ENCODE peak calls at places on chromosomes 1 and 21, in seven cellular contexts. Z is stromal cell of bone marrow; K is Ammon's horn; O is HCT116; X is MV-4-11; U is activated naive CD8-positive, alpha-beta T cell treated with anti-CD3 and anti-CD28 coated beads for 36 hours; S is activated CD8-positive, alpha-beta memory T cell treated with anti-CD3 and anti-CD28 coated beads, Interleukin-2, amount 10 ng/mL, durations not matched to agents 7 days and 5 days. I is an unnamed sample.
A peak's percentile ranks its signal among the peaks of the same experiment; 100 is the strongest.

GRCh38 chr1:163399976-163400375 is 78.2 kb downstream of the NUF2 start:
- DNase-seq in Z (no peak), K (peak; percentile 82), O (no peak), X (no peak), U (no peak), S (no peak), I (no peak)

GRCh38 chr1:235908742-235909520 is 42.2 kb upstream of the LYST start:
- DNase-seq in Z (peak; percentile 89), K (no peak), O (peak; percentile 51), X (no peak), U (no peak), S (no peak), I (no peak)

GRCh38 chr1:19260211-19261138 is 8.9 kb downstream of the MRTO4 start:
- DNase-seq in Z (peak; percentile 81), K (no peak), O (no peak), X (peak; percentile 64), U (no peak), S (no peak), I (no peak)

GRCh38 chr1:34874581-34874980 is 15.0 kb upstream of the SMIM12 start:
- DNase-seq in Z (no peak), K (no peak), O (no peak), X (no peak), U (no peak), S (no peak), I (no peak)

GRCh38 chr1:13583964-13584791 is 546 bp downstream of the PDPN start:
- DNase-seq in Z (peak; percentile 29), K (peak; percentile 18), O (no peak), X (peak; percentile 3), U (no peak), S (no peak), I (no peak)

GRCh38 chr1:229410370-229410691 is 23.6 kb downstream of the ACTA1 start:
- DNase-seq in Z (no peak), K (no peak), O (no peak), X (peak; percentile 69), U (no peak), S (peak; percentile 55), I (peak; percentile 28)

GRCh38 chr1:7930547-7931445 is 9.8 kb downstream of the TNFRSF9 start:
- DNase-seq in Z (no peak), K (no peak), O (no peak), X (peak; percentile 21), U (no peak), S (no peak), I (no peak)

GRCh38 chr1:178451529-178451928 is 45.2 kb downstream of the CLEC20A start:
- DNase-seq in Z (no peak), K (no peak), O (no peak), X (no peak), U (no peak), S (no peak), I (no peak)

GRCh38 chr1:1371354-1371740 is 3.7 kb downstream of the AURKAIP1 start:
- DNase-seq in Z (no peak), K (no peak), O (no peak), X (peak; percentile 96), U (peak; percentile 46), S (peak; percentile 87), I (peak; percentile 73)

GRCh38 chr1:228358039-228358763 is 48.4 kb downstream of the TRIM11 start:
- DNase-seq in Z (no peak), K (no peak), O (no peak), X (no peak), U (no peak), S (peak; percentile 52), I (no peak)

GRCh38 chr1:78095618-78096416 is 50.1 kb downstream of the GIPC2 start:
- DNase-seq in Z (peak; percentile 31), K (peak; percentile 33), O (no peak), X (no peak), U (no peak), S (no peak), I (no peak)

GRCh38 chr1:21956720-21957552 is 19.8 kb upstream of the HSPG2 start:
- DNase-seq in Z (no peak), K (no peak), O (no peak), X (no peak), U (peak; percentile 62), S (peak; percentile 50), I (no peak)

GRCh38 chr1:28591708-28592313 is at the start of gene RAB42:
- DNase-seq in Z (no peak), K (no peak), O (no peak), X (no peak), U (no peak), S (no peak), I (no peak)

GRCh38 chr21:35026617-35027557 is 22.2 kb downstream of the RUNX1 start:
- DNase-seq in Z (no peak), K (peak; percentile 58), O (no peak), X (peak; percentile 93), U (peak; percentile 83), S (peak; percentile 94), I (peak; percentile 99)

GRCh38 chr1:206909167-206909882 is 12.1 kb downstream of the IL24 start:
- DNase-seq in Z (no peak), K (no peak), O (no peak), X (no peak), U (peak; percentile 53), S (no peak), I (no peak)

GRCh38 chr1:119040906-119041305 is 52.8 kb upstream of the TBX15 start:
- DNase-seq in Z (peak; percentile 28), K (no peak), O (no peak), X (no peak), U (no peak), S (no peak), I (no peak)

GRCh38 chr1:115184260-115184950 is 95.1 kb upstream of the TSPAN2 start:
- DNase-seq in Z (no peak), K (no peak), O (no peak), X (no peak), U (peak; percentile 10), S (no peak), I (no peak)

GRCh38 chr1:16606106-16606505 is 7.3 kb downstream of the NBPF1 start:
- DNase-seq in Z (no peak), K (no peak), O (no peak), X (no peak), U (no peak), S (no peak), I (no peak)

GRCh38 chr21:38777521-38777920 is 28.2 kb upstream of the ETS2 start:
- DNase-seq in Z (no peak), K (no peak), O (no peak), X (peak; percentile 18), U (peak; percentile 15), S (peak; percentile 52), I (no peak)

I was measured in OCI-M1.